ENCODE peak calls at places on chromosomes 1 and 21, in seven cellular contexts. S, U, N, P, F, H and Q are unnamed samples.

GRCh38 chr1:209590405-209590804 is 6.9 kb downstream of the CAMK1G start:
- DNase-seq in S (no peak), U (no peak), N (peak), P (no peak), F (no peak), H (peak), Q (no peak)

GRCh38 chr1:243422362-243422761 is 166.5 kb downstream of the SDCCAG8 start:
- DNase-seq in S (no peak), U (no peak), N (no peak), P (no peak), F (no peak), H (no peak), Q (no peak)

GRCh38 chr1:161311595-161312181 is 1.9 kb upstream of the MPZ start:
- DNase-seq in S (no peak), U (no peak), N (no peak), P (no peak), F (no peak), H (no peak), Q (peak)

GRCh38 chr1:61469365-61469764 is 255.6 kb downstream of the TM2D1 start:
- DNase-seq in S (no peak), U (no peak), N (no peak), P (no peak), F (no peak), H (no peak), Q (no peak)

GRCh38 chr1:244210884-244211558 is 159.9 kb downstream of the ZBTB18 start:
- DNase-seq in S (no peak), U (no peak), N (peak), P (no peak), F (no peak), H (no peak), Q (no peak)

GRCh38 chr1:97204468-97204867 is 482.9 kb downstream of the PTBP2 start:
- DNase-seq in S (no peak), U (no peak), N (peak), P (no peak), F (no peak), H (no peak), Q (no peak)

GRCh38 chr1:47578026-47578861 is 140.4 kb downstream of the FOXD2 start:
- DNase-seq in S (no peak), U (no peak), N (no peak), P (no peak), F (peak), H (peak), Q (peak)

GRCh38 chr1:101235696-101236545 is 898 bp upstream of the S1PR1 start:
- DNase-seq in S (peak), U (peak), N (peak), P (peak), F (peak), H (peak), Q (peak)

GRCh38 chr1:41620365-41621169 is 136.1 kb upstream of the EDN2 start:
- DNase-seq in S (no peak), U (no peak), N (no peak), P (no peak), F (no peak), H (no peak), Q (no peak)

GRCh38 chr1:25361901-25362300 is 23.8 kb downstream of the TMEM50A start:
- DNase-seq in S (no peak), U (no peak), N (no peak), P (no peak), F (no peak), H (no peak), Q (no peak)

GRCh38 chr1:168216171-168216570 is 9.6 kb upstream of the SFT2D2 start:
- DNase-seq in S (no peak), U (no peak), N (no peak), P (no peak), F (no peak), H (no peak), Q (no peak)

GRCh38 chr1:7467476-7468175 is 303.5 kb upstream of the VAMP3 start:
- DNase-seq in S (no peak), U (no peak), N (no peak), P (no peak), F (no peak), H (no peak), Q (no peak)

GRCh38 chr1:243490147-243490546 is 234.3 kb downstream of the SDCCAG8 start:
- DNase-seq in S (no peak), U (no peak), N (no peak), P (no peak), F (no peak), H (no peak), Q (no peak)

GRCh38 chr1:117658676-117659075 is 52.8 kb downstream of the TENT5C start:
- DNase-seq in S (no peak), U (no peak), N (no peak), P (peak), F (no peak), H (no peak), Q (no peak)

GRCh38 chr1:47030170-47030805 is 6.8 kb downstream of the CYP4X1 start:
- DNase-seq in S (no peak), U (peak), N (no peak), P (no peak), F (no peak), H (no peak), Q (no peak)

GRCh38 chr1:16048573-16049189 is 5.1 kb downstream of the CLCNKB start:
- DNase-seq in S (peak), U (no peak), N (peak), P (peak), F (peak), H (peak), Q (peak)

GRCh38 chr1:91053630-91054029 is 31.8 kb upstream of the ZNF644 start:
- DNase-seq in S (no peak), U (no peak), N (no peak), P (no peak), F (no peak), H (no peak), Q (no peak)

GRCh38 chr1:151774540-151774939 is 11.2 kb upstream of the MRPL9 start:
- DNase-seq in S (no peak), U (no peak), N (no peak), P (no peak), F (no peak), H (no peak), Q (no peak)

GRCh38 chr1:179295356-179295755 is 1.8 kb downstream of the SOAT1 start:
- DNase-seq in S (no peak), U (no peak), N (no peak), P (no peak), F (no peak), H (no peak), Q (no peak)

GRCh38 chr1:91166106-91166712 is 144.4 kb upstream of the ZNF644 start:
- DNase-seq in S (peak), U (peak), N (peak), P (peak), F (peak), H (peak), Q (no peak)

GRCh38 chr21:16264314-16264713 is 534.5 kb downstream of the USP25 start:
- DNase-seq in S (no peak), U (no peak), N (no peak), P (no peak), F (no peak), H (peak), Q (no peak)

GRCh38 chr1:205492201-205492667 is 12.2 kb upstream of the CDK18 start:
- DNase-seq in S (no peak), U (peak), N (no peak), P (no peak), F (no peak), H (no peak), Q (no peak)

GRCh38 chr1:117616356-117616755 is 10.5 kb downstream of the TENT5C start:
- DNase-seq in S (no peak), U (no peak), N (no peak), P (no peak), F (no peak), H (no peak), Q (peak)

GRCh38 chr1:30407862-30408580 is 315.4 kb downstream of the MATN1 start:
- DNase-seq in S (peak), U (no peak), N (no peak), P (no peak), F (no peak), H (no peak), Q (no peak)

GRCh38 chr1:54054438-54054749 is 986 bp downstream of the TCEANC2 start:
- DNase-seq in S (no peak), U (no peak), N (no peak), P (no peak), F (no peak), H (no peak), Q (no peak)

GRCh38 chr1:238409947-238410346 is 519.2 kb upstream of the ZP4 start:
- DNase-seq in S (no peak), U (peak), N (no peak), P (no peak), F (no peak), H (peak), Q (no peak)

GRCh38 chr21:17537299-17537698 is 24.5 kb downstream of the CXADR start:
- DNase-seq in S (no peak), U (peak), N (no peak), P (no peak), F (no peak), H (peak), Q (no peak)

GRCh38 chr1:1033009-1033587 is 13.2 kb downstream of the AGRN start:
- DNase-seq in S (peak), U (no peak), N (peak), P (peak), F (no peak), H (peak), Q (peak)

GRCh38 chr1:22416555-22417454 is 34.8 kb upstream of the ZBTB40 start:
- DNase-seq in S (peak), U (peak), N (peak), P (peak), F (peak), H (peak), Q (peak)

GRCh38 chr1:220974431-220974830 is 95.2 kb downstream of the HLX start:
- DNase-seq in S (no peak), U (no peak), N (peak), P (no peak), F (no peak), H (no peak), Q (no peak)

GRCh38 chr1:111191496-111191895 is 8.9 kb downstream of the DENND2D start:
- DNase-seq in S (no peak), U (no peak), N (no peak), P (no peak), F (no peak), H (peak), Q (no peak)

GRCh38 chr1:111192643-111193519 is 7.6 kb downstream of the DENND2D start:
- DNase-seq in S (no peak), U (peak), N (no peak), P (peak), F (no peak), H (no peak), Q (no peak)

GRCh38 chr1:111190931-111191451 is 9.5 kb downstream of the DENND2D start:
- DNase-seq in S (no peak), U (no peak), N (no peak), P (no peak), F (peak), H (peak), Q (no peak)

GRCh38 chr1:111193712-111194480 is 6.5 kb downstream of the DENND2D start:
- DNase-seq in S (no peak), U (no peak), N (no peak), P (no peak), F (no peak), H (no peak), Q (no peak)

GRCh38 chr1:111192074-111192473 is 8.4 kb downstream of the DENND2D start:
- DNase-seq in S (no peak), U (no peak), N (no peak), P (no peak), F (no peak), H (no peak), Q (no peak)
- H3K27ac ChIP-seq in S (no peak), U (no peak), N (no peak), P (no peak), F (peak), H (peak), Q (no peak)

GRCh38 chr21:39093526-39093925 is 89.7 kb downstream of the PSMG1 start:
- DNase-seq in S (no peak), U (no peak), N (no peak), P (no peak), F (no peak), H (no peak), Q (no peak)
- H3K27ac ChIP-seq in S (no peak), U (no peak), N (no peak), P (no peak), F (peak), H (no peak), Q (no peak)

GRCh38 chr1:81915937-81916336 is 115.2 kb downstream of the ADGRL2 start:
- DNase-seq in S (no peak), U (no peak), N (no peak), P (no peak), F (no peak), H (no peak), Q (no peak)

GRCh38 chr1:81921851-81922462 is 121.2 kb downstream of the ADGRL2 start:
- DNase-seq in S (no peak), U (no peak), N (no peak), P (no peak), F (no peak), H (no peak), Q (no peak)

GRCh38 chr1:81922955-81923354 is 122.2 kb downstream of the ADGRL2 start:
- DNase-seq in S (no peak), U (no peak), N (no peak), P (no peak), F (no peak), H (no peak), Q (no peak)

GRCh38 chr1:81920245-81920740 is 119.6 kb downstream of the ADGRL2 start:
- DNase-seq in S (no peak), U (peak), N (peak), P (no peak), F (no peak), H (peak), Q (peak)

DNA sequence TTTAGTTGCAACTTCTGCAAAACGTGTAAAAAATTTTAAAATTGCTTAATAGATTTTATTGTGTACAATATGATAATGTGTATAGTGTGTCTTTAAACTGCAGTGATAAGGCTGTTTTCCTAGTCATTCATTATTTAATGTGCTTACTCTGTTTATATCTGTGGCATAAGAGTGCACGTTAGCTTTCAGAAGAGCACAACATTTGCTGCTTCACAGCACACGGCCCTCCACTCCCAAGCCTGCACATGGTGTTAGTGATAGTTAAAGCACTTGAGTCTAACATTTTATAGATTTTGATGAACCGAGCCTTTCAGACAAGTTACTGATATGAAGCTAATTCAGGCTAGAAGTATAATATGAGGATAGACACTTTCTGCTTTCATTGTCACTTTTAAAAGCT is 120.6 kb downstream of the ADGRL2 start:
- DNase-seq in S (no peak), U (no peak), N (no peak), P (no peak), F (no peak), H (no peak), Q (no peak)
- H3K27ac ChIP-seq in S (no peak), U (no peak), N (no peak), P (no peak), F (no peak), H (peak), Q (no peak)

GRCh38 chr1:219958875-219959417 is 30.6 kb upstream of the SLC30A10 start:
- DNase-seq in S (no peak), U (no peak), N (no peak), P (no peak), F (no peak), H (no peak), Q (peak)
- H3K27ac ChIP-seq in S (no peak), U (no peak), N (no peak), P (no peak), F (no peak), H (no peak), Q (no peak)

GRCh38 chr1:77975907-77976306 is 3.0 kb downstream of the FUBP1 start:
- DNase-seq in S (no peak), U (no peak), N (no peak), P (no peak), F (no peak), H (no peak), Q (no peak)
- H3K27ac ChIP-seq in S (no peak), U (peak), N (no peak), P (no peak), F (no peak), H (no peak), Q (no peak)

GRCh38 chr1:159780583-159781582 is at the start of gene DUSP23:
- DNase-seq in S (peak), U (peak), N (peak), P (peak), F (peak), H (peak), Q (peak)
- H3K27ac ChIP-seq in S (peak), U (no peak), N (no peak), P (peak), F (peak), H (no peak), Q (peak)

GRCh38 chr1:65595724-65596123 is 175.3 kb downstream of the LEPR start:
- DNase-seq in S (no peak), U (no peak), N (no peak), P (no peak), F (no peak), H (no peak), Q (no peak)
- H3K27ac ChIP-seq in S (no peak), U (no peak), N (no peak), P (no peak), F (no peak), H (no peak), Q (no peak)

GRCh38 chr1:6260961-6261614 is at the start of gene GPR153:
- DNase-seq in S (no peak), U (peak), N (peak), P (peak), F (no peak), H (peak), Q (no peak)
- H3K27ac ChIP-seq in S (no peak), U (peak), N (no peak), P (no peak), F (peak), H (no peak), Q (no peak)

GRCh38 chr1:109274533-109275476 is 8.1 kb downstream of the PSRC1 start:
- DNase-seq in S (peak), U (peak), N (no peak), P (no peak), F (peak), H (peak), Q (peak)

GRCh38 chr1:109272021-109272799 is 10.7 kb downstream of the PSRC1 start:
- DNase-seq in S (no peak), U (no peak), N (no peak), P (no peak), F (no peak), H (no peak), Q (peak)

GRCh38 chr1:109273570-109274288 is 9.2 kb downstream of the PSRC1 start:
- DNase-seq in S (no peak), U (no peak), N (no peak), P (no peak), F (no peak), H (no peak), Q (peak)

GRCh38 chr1:109271458-109271857 is 11.5 kb downstream of the PSRC1 start:
- DNase-seq in S (no peak), U (no peak), N (no peak), P (no peak), F (no peak), H (no peak), Q (no peak)

DNA sequence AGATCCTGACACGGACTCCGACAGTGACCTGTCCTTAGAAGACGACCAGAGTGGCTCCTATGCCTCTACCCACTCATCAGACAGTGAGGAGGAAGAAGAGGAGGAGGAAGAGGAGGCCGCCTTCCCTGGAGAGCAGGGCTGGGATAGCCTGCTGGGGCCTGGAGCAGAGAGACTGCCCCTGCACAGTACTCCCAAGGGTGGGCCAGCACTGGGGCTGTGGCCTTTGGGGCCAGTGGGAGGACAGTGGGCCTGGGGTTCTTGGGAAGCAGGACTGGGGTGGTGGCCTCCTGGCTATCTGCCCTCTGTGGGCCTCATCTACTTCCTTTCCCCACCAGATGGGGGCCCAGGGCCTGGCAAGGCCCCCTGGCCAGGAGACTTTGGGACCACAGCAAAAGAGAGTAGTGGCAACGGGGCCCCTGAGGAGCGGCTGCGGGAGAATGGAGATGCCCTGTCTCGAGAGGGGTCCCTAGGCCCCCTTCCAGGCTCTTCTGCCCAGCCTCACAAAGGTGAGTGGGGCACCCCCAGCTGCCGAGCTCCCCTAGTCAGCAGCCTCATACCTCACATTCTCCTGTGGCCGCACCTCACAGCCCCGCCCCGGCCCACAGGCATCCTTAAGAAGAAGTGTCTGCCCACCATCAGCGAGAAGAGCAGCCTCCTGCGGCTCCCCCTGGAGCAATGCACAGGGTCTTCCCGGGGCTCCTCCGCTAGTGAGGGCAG is 10.0 kb downstream of the PSRC1 start:
- DNase-seq in S (no peak), U (peak), N (no peak), P (no peak), F (no peak), H (no peak), Q (peak)
- H3K27ac ChIP-seq in S (no peak), U (peak), N (no peak), P (no peak), F (peak), H (no peak), Q (no peak)